ENCODE peak calls at places on chromosomes 7 and 10, in six cellular contexts. Y, O, W, D, S and M are unnamed samples.

GRCh38 chr7:4204530-4205165 is 477.4 kb upstream of the FOXK1 start:
- DNase-seq in Y (no peak), O (no peak), W (no peak), D (no peak), S (no peak), M (no peak)

GRCh38 chr7:29091121-29091601 is 55.2 kb downstream of the CPVL start:
- DNase-seq in Y (no peak), O (peak), W (no peak), D (peak), S (no peak), M (no peak)

GRCh38 chr7:94395141-94396041 is 696 bp downstream of the COL1A2 start:
- DNase-seq in Y (peak), O (no peak), W (peak), D (no peak), S (peak), M (peak)

GRCh38 chr10:25072786-25073185 is 56.4 kb downstream of the THNSL1 start:
- DNase-seq in Y (no peak), O (no peak), W (no peak), D (no peak), S (no peak), M (no peak)

GRCh38 chr7:51141451-51141971 is 175.1 kb downstream of the COBL start:
- DNase-seq in Y (peak), O (no peak), W (peak), D (no peak), S (peak), M (no peak)

GRCh38 chr7:83119496-83119895 is 43.2 kb downstream of the PCLO start:
- DNase-seq in Y (no peak), O (no peak), W (no peak), D (no peak), S (no peak), M (no peak)

GRCh38 chr7:117019786-117020604 is 66.7 kb downstream of the ST7 start:
- DNase-seq in Y (peak), O (peak), W (peak), D (peak), S (peak), M (peak)

GRCh38 chr7:69177941-69178494 is 420.3 kb upstream of the AUTS2 start:
- DNase-seq in Y (no peak), O (no peak), W (no peak), D (no peak), S (no peak), M (no peak)

GRCh38 chr10:101816375-101816773 is 1.9 kb downstream of the OGA start:
- DNase-seq in Y (no peak), O (no peak), W (no peak), D (no peak), S (no peak), M (no peak)

GRCh38 chr7:5248201-5248885 is 34.4 kb upstream of the SLC29A4 start:
- DNase-seq in Y (no peak), O (peak), W (no peak), D (peak), S (peak), M (no peak)

GRCh38 chr10:86888585-86889381 is 68.6 kb downstream of the MMRN2 start:
- DNase-seq in Y (peak), O (no peak), W (peak), D (no peak), S (peak), M (peak)

DNA sequence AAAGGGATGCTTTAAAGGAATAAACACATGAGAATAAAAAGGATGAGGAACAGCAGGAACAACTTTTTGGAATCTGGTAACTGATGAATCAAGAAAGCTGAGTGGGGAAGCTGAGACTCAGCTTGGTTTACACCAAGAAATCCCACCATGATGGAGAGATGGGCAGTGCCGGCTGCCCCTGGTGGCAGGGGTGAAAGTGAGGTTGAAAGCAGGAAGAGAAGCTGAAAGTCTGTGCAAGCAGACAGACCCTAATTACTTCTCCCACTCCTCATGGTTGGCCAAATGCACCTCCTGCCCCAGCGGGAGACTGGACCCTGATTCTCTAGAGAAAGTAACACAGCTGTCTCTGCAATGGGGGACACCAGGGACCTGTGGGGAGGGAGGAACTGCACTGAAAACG is 57.6 kb upstream of the NANOS1 start:
- DNase-seq in Y (no peak), O (no peak), W (no peak), D (no peak), S (no peak), M (no peak)
- TF ChIP-seq CTCF in Y (no peak), O (no peak), W (no peak), D (no peak), S (no peak), M (no peak)

GRCh38 chr7:150954201-150954985 is 23.7 kb downstream of the KCNH2 start:
- DNase-seq in Y (no peak), O (peak), W (no peak), D (no peak), S (no peak), M (no peak)

GRCh38 chr7:150954986-150955518 is 23.1 kb downstream of the KCNH2 start:
- DNase-seq in Y (no peak), O (no peak), W (no peak), D (no peak), S (no peak), M (no peak)

GRCh38 chr7:150951521-150951920 is 26.6 kb downstream of the KCNH2 start:
- DNase-seq in Y (no peak), O (peak), W (no peak), D (peak), S (no peak), M (no peak)

GRCh38 chr7:150952331-150953050 is 25.6 kb downstream of the KCNH2 start:
- DNase-seq in Y (no peak), O (no peak), W (no peak), D (peak), S (no peak), M (no peak)

DNA sequence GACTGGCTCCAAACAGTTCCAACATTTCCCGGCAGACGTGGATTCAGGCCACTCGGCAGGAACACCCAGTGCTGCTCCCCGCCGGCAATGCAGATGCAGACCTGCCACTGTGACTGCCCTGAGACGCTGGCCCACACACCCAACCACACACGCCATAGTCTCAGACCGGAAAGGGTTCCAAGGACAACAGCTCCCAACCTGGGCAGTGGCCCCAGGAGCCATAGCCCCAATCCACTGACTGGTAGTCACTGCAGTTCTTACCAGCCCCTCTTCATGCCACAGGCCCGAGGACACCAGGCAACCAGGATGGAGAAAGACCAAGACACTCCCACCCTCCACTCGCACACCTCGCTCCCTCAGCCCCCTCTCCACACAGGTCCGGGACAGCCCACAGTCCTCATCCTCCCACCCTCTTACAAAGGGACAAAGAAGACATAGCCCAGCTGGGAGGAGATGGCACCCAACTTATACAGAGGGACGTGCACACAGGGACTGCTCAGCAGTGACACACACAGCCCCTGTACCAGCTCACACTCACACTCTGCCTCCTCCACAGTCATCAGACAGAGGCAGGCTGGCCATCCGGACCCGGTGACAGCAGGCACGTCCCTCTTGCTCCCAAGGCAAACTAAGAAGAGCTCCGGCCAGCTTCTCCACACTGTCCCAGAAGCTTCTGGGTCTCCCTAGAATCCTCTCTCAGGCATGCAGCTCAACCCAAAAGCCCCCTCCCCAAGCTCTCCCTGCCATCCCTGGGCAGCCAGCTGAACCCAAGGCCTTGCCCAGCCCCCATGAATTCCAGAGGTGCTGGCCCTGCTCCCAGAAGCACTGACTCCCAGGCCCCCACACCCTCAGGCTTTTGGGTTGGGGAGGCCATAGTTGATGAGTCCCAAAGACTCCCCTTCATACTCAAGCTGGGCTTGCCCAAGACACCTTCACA is 24.8 kb downstream of the KCNH2 start:
- DNase-seq in Y (no peak), O (peak), W (no peak), D (peak), S (no peak), M (no peak)
- H3K4me3 ChIP-seq in Y (no peak), O (no peak), W (no peak), D (no peak), S (no peak), M (no peak)

GRCh38 chr7:151697942-151698341 is 178.2 kb upstream of the RHEB start:
- DNase-seq in Y (no peak), O (no peak), W (no peak), D (peak), S (no peak), M (no peak)

GRCh38 chr7:151697515-151697895 is 177.8 kb upstream of the RHEB start:
- DNase-seq in Y (no peak), O (no peak), W (no peak), D (peak), S (no peak), M (no peak)

GRCh38 chr7:151695856-151696555 is 176.3 kb upstream of the RHEB start:
- DNase-seq in Y (no peak), O (no peak), W (no peak), D (peak), S (no peak), M (no peak)

GRCh38 chr7:151694828-151695580 is 175.3 kb upstream of the RHEB start:
- DNase-seq in Y (no peak), O (peak), W (no peak), D (peak), S (no peak), M (no peak)

DNA sequence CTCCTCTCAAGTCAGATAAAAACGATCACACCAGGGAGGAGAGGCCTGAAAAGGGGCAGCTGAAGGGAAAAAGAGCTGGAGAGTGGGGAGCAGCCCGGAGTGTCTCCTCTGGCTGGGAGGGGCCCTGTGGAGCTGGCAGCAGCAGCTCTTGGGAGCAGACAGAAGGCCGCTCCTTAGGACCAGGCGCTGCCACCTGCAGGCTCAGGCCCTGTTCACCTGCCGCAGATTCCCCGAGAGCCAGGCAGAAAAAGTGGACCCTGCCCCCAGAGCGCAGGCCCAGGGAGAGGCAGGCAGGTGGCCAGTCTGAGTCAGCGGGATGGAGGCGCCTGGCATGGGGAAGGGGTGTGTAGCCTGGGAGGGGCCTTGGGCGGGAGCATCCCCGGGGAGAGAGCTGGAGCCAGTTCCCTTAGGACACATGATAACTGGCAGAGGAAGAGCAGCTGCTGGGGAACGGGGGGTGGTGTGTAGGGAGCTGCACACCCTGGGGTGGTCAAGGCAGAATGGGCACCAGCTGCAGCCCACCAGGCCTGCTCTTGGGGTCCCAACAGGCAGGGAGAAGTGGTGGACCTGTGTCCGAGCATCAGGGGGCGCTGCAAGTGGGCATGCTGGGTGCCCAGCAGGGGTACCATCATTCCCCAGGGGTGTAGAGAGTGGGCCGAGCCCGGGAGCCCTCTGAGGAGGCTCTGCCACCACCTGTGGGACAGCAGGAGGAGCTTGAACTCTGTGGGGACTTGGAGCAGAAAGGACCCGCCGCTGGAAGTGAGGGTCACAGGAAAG is 177.2 kb upstream of the RHEB start:
- DNase-seq in Y (no peak), O (no peak), W (no peak), D (peak), S (no peak), M (no peak)
- TF ChIP-seq CTCF in Y (no peak), O (no peak), W (no peak), D (no peak), S (no peak), M (no peak)

GRCh38 chr7:65269150-65269856 is 104.4 kb upstream of the ZNF92 start:
- DNase-seq in Y (peak), O (peak), W (no peak), D (no peak), S (peak), M (peak)
- H3K4me3 ChIP-seq in Y (peak), O (no peak), W (peak), D (peak), S (peak), M (peak)

GRCh38 chr7:52498319-52498718 is 537.1 kb upstream of the POM121L12 start:
- DNase-seq in Y (no peak), O (no peak), W (no peak), D (no peak), S (no peak), M (no peak)
- TF ChIP-seq CTCF in Y (no peak), O (no peak), W (no peak), D (no peak), S (no peak), M (no peak)

DNA sequence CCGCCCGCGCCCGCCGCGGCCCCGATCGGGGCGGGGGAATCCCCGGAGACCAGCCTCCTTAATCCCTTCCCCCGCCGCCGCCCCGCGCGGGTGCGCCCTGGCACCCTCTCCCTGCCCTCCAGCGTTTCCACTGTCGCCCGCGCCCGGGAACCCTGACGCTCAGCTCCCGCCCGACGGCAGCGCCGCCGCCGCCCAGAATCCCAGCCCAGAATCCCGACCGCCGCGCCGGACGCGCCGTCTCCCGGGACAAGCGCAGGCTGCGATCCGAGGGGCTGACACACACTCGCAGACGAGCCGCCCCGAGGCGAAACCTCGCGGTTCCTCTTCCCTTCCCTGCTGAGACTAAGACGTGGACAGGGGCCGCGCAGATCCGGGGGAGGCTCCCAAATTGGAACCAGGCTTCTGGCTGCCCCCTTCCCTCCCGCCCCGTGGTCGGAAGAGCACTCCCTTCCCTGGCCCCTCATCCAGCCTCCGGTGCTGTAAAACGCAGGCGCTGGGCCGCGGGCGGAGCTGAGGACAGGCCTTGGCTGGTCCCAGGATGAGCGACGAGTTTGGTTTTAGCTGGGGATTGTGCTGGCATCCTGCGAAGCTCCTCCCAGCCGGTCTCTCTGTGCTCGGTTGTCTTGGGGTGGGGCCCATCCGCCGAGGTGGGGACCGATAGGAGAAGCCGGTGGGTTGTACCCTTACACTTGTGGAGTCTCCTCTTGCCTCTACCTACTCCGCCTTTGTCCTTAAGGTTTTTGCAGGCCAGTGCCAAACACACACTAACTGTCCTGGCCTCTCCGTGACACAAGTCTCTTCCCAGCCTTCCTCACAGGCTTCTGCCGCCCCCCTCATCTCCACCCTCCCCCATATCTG is 1.1 kb downstream of the MARVELD1 start:
- DNase-seq in Y (peak), O (peak), W (peak), D (peak), S (peak), M (no peak)
- H3K4me3 ChIP-seq in Y (peak), O (peak), W (peak), D (peak), S (peak), M (peak)

GRCh38 chr10:100339236-100339635 is 7.8 kb upstream of the SCD start:
- DNase-seq in Y (no peak), O (no peak), W (no peak), D (no peak), S (no peak), M (no peak)
- TF ChIP-seq CTCF in Y (no peak), O (no peak), W (no peak), D (no peak), S (no peak), M (no peak)

GRCh38 chr10:121519901-121520500 is 78.2 kb downstream of the FGFR2 start:
- DNase-seq in Y (no peak), O (no peak), W (no peak), D (no peak), S (no peak), M (no peak)
- H3K4me3 ChIP-seq in Y (no peak), O (no peak), W (no peak), D (no peak), S (no peak), M (no peak)

GRCh38 chr7:75924251-75924650 is 9.3 kb downstream of the POR start:
- DNase-seq in Y (no peak), O (no peak), W (no peak), D (no peak), S (no peak), M (no peak)

GRCh38 chr7:75924884-75925283 is 9.9 kb downstream of the POR start:
- DNase-seq in Y (no peak), O (no peak), W (no peak), D (no peak), S (no peak), M (no peak)

GRCh38 chr7:75922966-75923603 is 8.1 kb downstream of the POR start:
- DNase-seq in Y (no peak), O (no peak), W (no peak), D (no peak), S (no peak), M (no peak)

GRCh38 chr7:75920431-75921161 is 5.6 kb downstream of the POR start:
- DNase-seq in Y (no peak), O (peak), W (peak), D (no peak), S (peak), M (no peak)

DNA sequence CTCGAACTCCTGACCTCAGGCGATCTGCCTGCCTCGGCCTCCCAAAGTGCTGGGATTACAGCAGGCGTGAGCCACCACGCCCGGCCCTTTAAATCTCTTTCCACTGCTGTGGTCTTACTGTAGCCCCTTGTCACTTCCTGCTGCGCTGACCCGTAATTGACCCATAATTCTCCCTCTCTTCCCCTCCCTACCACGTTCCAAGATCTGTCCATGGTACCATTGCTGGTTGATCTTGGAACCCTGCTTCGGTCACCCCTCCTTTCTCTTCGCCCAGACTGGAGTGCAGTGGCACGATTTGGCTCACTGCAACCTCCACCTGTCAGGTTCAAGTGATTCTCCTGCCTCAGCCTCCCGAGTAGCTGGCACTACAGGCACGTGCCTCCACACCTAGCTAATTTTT is 6.5 kb downstream of the POR start:
- DNase-seq in Y (no peak), O (no peak), W (no peak), D (no peak), S (no peak), M (no peak)
- TF ChIP-seq CTCF in Y (no peak), O (no peak), W (no peak), D (no peak), S (no peak), M (no peak)

GRCh38 chr10:71963351-71963755 is 842 bp upstream of the CHST3 start:
- DNase-seq in Y (no peak), O (peak), W (no peak), D (peak), S (peak), M (no peak)
- H3K4me3 ChIP-seq in Y (peak), O (peak), W (peak), D (peak), S (peak), M (peak)